ENCODE peak calls at places on chromosomes 3 and 15, in four cellular contexts. H is IMR-90, N is colonic mucosa, M is endothelial cell. D is an unnamed sample.

GRCh38 chr3:178083906-178084823 is 452.1 kb upstream of the KCNMB2 start:
- DNase-seq in H (no peak), M (peak), N (no peak), D (peak)

GRCh38 chr15:77032647-77033416 is 37.9 kb downstream of the PSTPIP1 start:
- DNase-seq in H (no peak), M (no peak), N (peak), D (no peak)

GRCh38 chr15:87591521-87591920 is 665.0 kb downstream of the NTRK3 start:
- DNase-seq in N (no peak), M (no peak), H (no peak), D (no peak)

GRCh38 chr3:126205717-126206655 is 25.6 kb upstream of the ALDH1L1 start:
- DNase-seq in N (no peak), H (peak), M (no peak), D (no peak)

GRCh38 chr15:23064156-23064555 is 24.8 kb upstream of the TUBGCP5 start:
- DNase-seq in M (no peak), N (no peak), H (no peak), D (no peak)

GRCh38 chr3:13152826-13153710 is 79.8 kb upstream of the IQSEC1 start:
- DNase-seq in N (no peak), M (no peak), H (no peak), D (no peak)

GRCh38 chr3:46110701-46111493 is 83.6 kb upstream of the XCR1 start:
- DNase-seq in M (no peak), H (peak), N (peak), D (peak)

GRCh38 chr15:33968224-33968623 is at the start of gene CHRM5:
- DNase-seq in H (no peak), N (no peak), M (no peak), D (no peak)

GRCh38 chr15:52463638-52464037 is 65.0 kb downstream of the MYO5A start:
- DNase-seq in M (no peak), H (peak), N (no peak), D (no peak)

GRCh38 chr3:72907851-72908620 is 20.2 kb downstream of the GXYLT2 start:
- DNase-seq in H (peak), N (no peak), M (no peak), D (no peak)

GRCh38 chr15:60982249-60982932 is 246.7 kb downstream of the RORA start:
- DNase-seq in M (no peak), H (peak), N (no peak), D (no peak)

GRCh38 chr3:158768881-158769518 is 32.9 kb upstream of the MFSD1 start:
- DNase-seq in N (peak), M (no peak), H (peak), D (peak)

GRCh38 chr15:90873998-90874605 is 5.7 kb downstream of the FURIN start:
- DNase-seq in H (no peak), N (peak), M (no peak), D (peak)

GRCh38 chr3:163476179-163476578 is 1602.1 kb downstream of the SI start:
- DNase-seq in N (no peak), M (no peak), H (no peak), D (peak)

GRCh38 chr3:133574260-133574881 is 885 bp downstream of the CDV3 start:
- DNase-seq in M (peak), H (peak), N (peak), D (peak)

GRCh38 chr15:39881790-39882189 is 38.3 kb downstream of the GPR176 start:
- DNase-seq in M (no peak), N (no peak), H (no peak), D (no peak)

GRCh38 chr3:171454026-171454425 is 6.2 kb downstream of the TNIK start:
- DNase-seq in N (no peak), M (no peak), H (no peak), D (no peak)

GRCh38 chr15:44735482-44736260 is 657 bp upstream of the TRIM69 start:
- DNase-seq in M (no peak), H (peak), N (peak), D (no peak)

GRCh38 chr3:186929186-186929585 is 1.1 kb upstream of the ST6GAL1 start:
- DNase-seq in H (no peak), N (no peak), M (no peak), D (no peak)

GRCh38 chr15:41917767-41918430 is 24.0 kb upstream of the SPTBN5 start:
- DNase-seq in M (no peak), H (peak), N (no peak), D (peak)

GRCh38 chr3:127137757-127138536 is 55.0 kb upstream of the PRR23E start:
- DNase-seq in N (no peak), H (no peak), M (no peak), D (no peak)

GRCh38 chr3:170579646-170580045 is 6.2 kb downstream of the SLC7A14 start:
- DNase-seq in M (no peak), H (no peak), N (no peak), D (no peak)

GRCh38 chr15:73273181-73274002 is 95.4 kb downstream of the HCN4 start:
- DNase-seq in H (peak), N (peak), M (peak), D (peak)

GRCh38 chr3:125398952-125399351 is 23.8 kb upstream of the ZNF148 start:
- DNase-seq in M (no peak), N (no peak), H (no peak), D (peak)

GRCh38 chr3:156519758-156520162 is 35.2 kb downstream of the SSR3 start:
- DNase-seq in H (no peak), N (no peak), M (no peak), D (no peak)

GRCh38 chr15:64845183-64845611 is 3.5 kb downstream of the PLEKHO2 start:
- DNase-seq in H (no peak), N (no peak), M (peak), D (no peak)

GRCh38 chr3:127779747-127780146 is 42.6 kb downstream of the MGLL start:
- DNase-seq in H (peak), N (no peak), M (no peak), D (peak)

GRCh38 chr3:87997298-87997697 is 61.5 kb downstream of the CGGBP1 start:
- DNase-seq in N (no peak), H (no peak), M (no peak), D (peak)

GRCh38 chr3:28376424-28376823 is 27.8 kb upstream of the AZI2 start:
- DNase-seq in M (no peak), N (no peak), H (peak), D (no peak)

GRCh38 chr3:59426851-59427565 is 377.2 kb upstream of the CFAP20DC start:
- DNase-seq in H (peak), M (no peak), N (no peak), D (no peak)

GRCh38 chr15:73822998-73823397 is 50.4 kb upstream of the TBC1D21 start:
- DNase-seq in N (no peak), M (peak), H (peak), D (no peak)

GRCh38 chr3:27079427-27080105 is 289.6 kb downstream of the NEK10 start:
- DNase-seq in H (no peak), N (no peak), M (no peak), D (no peak)

GRCh38 chr3:79018671-79019136 is 749.1 kb downstream of the ROBO1 start:
- DNase-seq in H (peak), M (peak), N (peak), D (peak)
- TF ChIP-seq CTCF in H (no peak), M (no peak), N (no peak), D (no peak)

DNA sequence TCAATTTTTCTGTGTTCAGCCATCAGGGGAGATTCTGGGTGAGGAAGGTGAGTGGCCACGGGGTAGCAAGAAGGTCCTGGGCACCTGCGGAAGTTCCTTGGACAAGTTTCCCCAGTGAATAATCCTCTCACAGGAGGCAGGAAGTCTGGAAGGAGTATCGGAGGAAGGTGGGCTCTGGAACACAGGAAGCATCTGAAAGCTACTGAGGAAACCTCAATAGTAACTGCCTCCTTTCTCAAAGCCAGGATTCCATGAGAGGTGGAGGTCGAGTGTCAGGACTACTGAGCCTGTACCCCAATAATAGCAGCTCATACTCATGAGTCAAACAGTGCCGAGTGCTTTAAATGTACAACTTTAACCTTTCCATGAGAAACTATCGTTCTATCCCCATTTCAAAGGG is 110.9 kb downstream of the OXNAD1 start:
- DNase-seq in N (no peak), H (no peak), M (no peak), D (no peak)
- TF ChIP-seq CTCF in N (no peak), H (no peak), M (no peak), D (no peak)

GRCh38 chr15:97745481-97746071 is 214.9 kb upstream of the ARRDC4 start:
- DNase-seq in H (no peak), N (peak), M (peak), D (peak)
- TF ChIP-seq CTCF in H (no peak), N (peak), M (peak), D (peak)

DNA sequence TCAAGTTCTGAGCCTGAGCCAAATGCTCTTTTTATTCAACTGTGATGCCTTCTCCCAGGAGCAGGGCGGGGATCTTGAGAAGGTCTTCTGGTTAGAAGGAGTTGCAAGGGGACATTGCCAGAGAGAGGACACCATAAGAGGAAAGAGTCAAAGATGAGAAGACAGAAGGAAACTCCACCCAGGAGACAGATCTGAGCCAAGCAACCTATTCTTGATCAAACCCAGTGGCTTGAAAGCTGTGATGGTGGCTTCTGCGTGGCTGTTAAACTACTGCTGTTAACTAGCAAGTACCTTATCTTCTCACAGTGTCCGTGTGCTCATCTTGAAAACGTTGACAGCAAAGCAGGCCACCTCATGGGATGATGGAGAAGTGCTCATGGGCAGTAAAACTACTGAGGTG is 19.8 kb upstream of the AGBL1 start:
- DNase-seq in N (no peak), M (no peak), H (no peak), D (no peak)
- TF ChIP-seq CTCF in N (no peak), M (no peak), H (no peak), D (no peak)